ENCODE peak calls at places on chromosome 6, in six cellular contexts. P is IMR-90, F is A549, V is GM12878, I is K562, Z is HepG2. A is an unnamed sample.

GRCh38 chr6:22673474-22673873 is 104.1 kb downstream of the HDGFL1 start:
- DNase-seq in P (no peak), F (no peak), V (no peak), I (no peak), Z (no peak), A (no peak)

GRCh38 chr6:79947191-79948173 is at the start of gene ELOVL4:
- DNase-seq in P (peak), F (peak), V (no peak), I (no peak), Z (no peak), A (peak)

GRCh38 chr6:25959890-25960531 is 2.6 kb upstream of the TRIM38 start:
- DNase-seq in P (peak), F (no peak), V (no peak), I (no peak), Z (no peak), A (no peak)

GRCh38 chr6:128111096-128111495 is 210.2 kb upstream of the THEMIS start:
- DNase-seq in P (peak), F (no peak), V (no peak), I (no peak), Z (no peak), A (no peak)

GRCh38 chr6:14270925-14271791 is 153.6 kb downstream of the CD83 start:
- DNase-seq in P (peak), F (peak), V (no peak), I (peak), Z (no peak), A (no peak)

GRCh38 chr6:106356382-106356781 is 4.1 kb upstream of the CRYBG1 start:
- DNase-seq in P (no peak), F (no peak), V (no peak), I (no peak), Z (no peak), A (no peak)

GRCh38 chr6:109174911-109175310 is 79.6 kb downstream of the CEP57L1 start:
- DNase-seq in P (no peak), F (no peak), V (no peak), I (no peak), Z (no peak), A (no peak)

GRCh38 chr6:130824978-130825694 is 2.1 kb upstream of the SMLR1 start:
- DNase-seq in P (no peak), F (no peak), V (no peak), I (no peak), Z (peak), A (no peak)

GRCh38 chr6:112683926-112684325 is 336.8 kb downstream of the RFPL4B start:
- DNase-seq in P (peak), F (peak), V (no peak), I (no peak), Z (no peak), A (no peak)

GRCh38 chr6:14282854-14283505 is 165.4 kb downstream of the CD83 start:
- DNase-seq in P (no peak), F (no peak), V (no peak), I (no peak), Z (no peak), A (no peak)

GRCh38 chr6:138099832-138100231 is 7.4 kb downstream of the PERP start:
- DNase-seq in P (peak), F (no peak), V (no peak), I (no peak), Z (no peak), A (no peak)

GRCh38 chr6:88683734-88684133 is 279.7 kb downstream of the RNGTT start:
- DNase-seq in P (peak), F (no peak), V (no peak), I (no peak), Z (no peak), A (no peak)

GRCh38 chr6:84657025-84657424 is 107.4 kb downstream of the TBX18 start:
- DNase-seq in P (no peak), F (no peak), V (no peak), I (no peak), Z (no peak), A (no peak)

DNA sequence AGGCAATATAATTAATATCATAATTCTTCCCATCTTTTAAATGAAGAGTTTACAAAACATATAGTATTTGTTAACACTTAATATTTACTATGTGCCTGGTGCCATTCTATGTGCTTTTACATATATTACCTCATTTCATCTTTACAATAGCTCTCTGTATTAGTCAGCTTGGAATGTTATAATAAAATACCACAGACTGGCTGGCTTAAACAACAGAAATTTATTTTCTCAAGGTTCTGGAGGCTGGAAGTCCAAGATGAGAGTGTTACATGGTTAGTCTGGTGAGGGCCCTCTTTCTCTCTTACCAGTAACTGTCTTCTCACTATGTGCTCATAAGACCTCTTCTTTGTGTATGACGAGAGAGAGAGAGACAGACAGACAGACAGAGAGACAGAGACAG is 110.2 kb downstream of the NKAIN2 start:
- DNase-seq in P (peak), F (no peak), V (no peak), I (no peak), Z (no peak), A (no peak)
- TF ChIP-seq BHLHE40 in P (no peak), F (no peak), V (no peak), I (no peak), Z (no peak), A (no peak)

GRCh38 chr6:2881358-2881885 is 21.7 kb downstream of the SERPINB9 start:
- DNase-seq in P (no peak), F (no peak), V (no peak), I (no peak), Z (no peak), A (no peak)

GRCh38 chr6:2884817-2885216 is 18.3 kb downstream of the SERPINB9 start:
- DNase-seq in P (no peak), F (no peak), V (no peak), I (no peak), Z (no peak), A (no peak)

GRCh38 chr6:2877960-2878359 is 25.1 kb downstream of the SERPINB9 start:
- DNase-seq in P (no peak), F (no peak), V (no peak), I (no peak), Z (no peak), A (no peak)

GRCh38 chr6:2885967-2886731 is 17.0 kb downstream of the SERPINB9 start:
- DNase-seq in P (no peak), F (no peak), V (no peak), I (no peak), Z (no peak), A (no peak)

DNA sequence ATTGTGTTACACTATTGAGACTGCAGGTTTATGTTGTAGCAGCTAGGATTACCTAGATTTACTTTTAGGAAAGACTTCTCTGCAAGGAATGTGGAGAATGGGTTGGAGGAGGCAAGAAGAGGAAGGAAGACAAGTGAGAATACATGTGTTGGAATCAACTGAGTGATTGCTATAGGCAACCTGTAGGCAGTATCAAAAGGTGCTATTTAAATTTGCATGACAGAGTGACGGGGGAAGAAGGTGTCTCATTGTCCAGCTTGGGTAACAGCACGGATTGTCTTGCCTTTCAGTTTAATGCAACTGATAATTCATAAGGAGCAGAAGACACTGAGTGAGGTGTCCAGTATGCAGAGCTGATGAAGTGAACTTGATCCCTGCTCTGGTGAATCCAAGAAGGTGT is 19.4 kb downstream of the SERPINB9 start:
- DNase-seq in P (no peak), F (no peak), V (no peak), I (no peak), Z (no peak), A (no peak)
- TF ChIP-seq BHLHE40 in P (no peak), F (no peak), V (no peak), I (no peak), Z (no peak), A (no peak)

GRCh38 chr6:42420741-42421140 is 31.0 kb downstream of the TRERF1 start:
- DNase-seq in P (no peak), F (no peak), V (no peak), I (no peak), Z (no peak), A (no peak)
- TF ChIP-seq BHLHE40 in P (no peak), F (no peak), V (no peak), I (no peak), Z (no peak), A (no peak)

DNA sequence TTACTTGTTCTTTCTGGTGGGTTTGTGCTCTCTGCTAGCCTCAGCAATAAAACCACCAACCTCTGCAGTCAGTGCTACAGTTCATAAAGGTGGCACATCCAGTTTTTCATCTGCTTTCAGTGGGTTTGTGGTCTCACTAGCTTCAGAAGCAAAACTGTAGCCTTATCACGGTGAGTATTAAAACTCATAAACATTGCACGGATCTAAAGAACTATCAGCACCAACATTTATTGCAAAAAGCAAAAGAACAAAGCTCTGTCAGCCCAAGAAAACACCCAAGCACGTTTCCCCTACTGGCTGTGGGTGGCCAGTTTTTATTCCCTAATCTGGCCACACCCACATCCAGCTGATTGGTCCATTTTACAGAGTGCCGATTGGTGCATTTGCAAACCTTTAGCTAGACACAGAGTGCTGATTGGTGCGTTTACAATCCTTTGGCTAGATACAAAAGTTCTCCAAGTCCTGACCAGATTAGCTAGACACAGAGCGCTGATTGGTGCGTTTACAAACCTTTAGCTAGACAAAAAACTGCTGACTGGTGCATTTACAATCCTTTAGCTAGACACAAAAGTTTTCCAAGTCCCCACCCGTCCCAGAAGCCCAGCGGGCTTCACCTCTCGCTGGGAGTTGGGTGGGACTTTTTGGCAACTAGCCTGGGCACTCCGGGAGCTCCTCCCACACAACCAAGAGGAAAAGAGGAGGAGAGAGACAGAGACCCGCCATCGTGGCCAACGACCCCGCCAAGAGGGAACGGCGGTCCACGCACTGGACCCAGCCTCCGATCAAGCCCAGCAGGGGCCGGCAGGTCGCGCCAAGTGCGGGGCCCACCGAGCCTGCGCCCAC is 3.3 kb upstream of the TMEM14C start:
- DNase-seq in P (no peak), F (no peak), V (no peak), I (peak), Z (peak), A (no peak)
- TF ChIP-seq BHLHE40 in P (no peak), F (no peak), V (peak), I (no peak), Z (no peak), A (no peak)

DNA sequence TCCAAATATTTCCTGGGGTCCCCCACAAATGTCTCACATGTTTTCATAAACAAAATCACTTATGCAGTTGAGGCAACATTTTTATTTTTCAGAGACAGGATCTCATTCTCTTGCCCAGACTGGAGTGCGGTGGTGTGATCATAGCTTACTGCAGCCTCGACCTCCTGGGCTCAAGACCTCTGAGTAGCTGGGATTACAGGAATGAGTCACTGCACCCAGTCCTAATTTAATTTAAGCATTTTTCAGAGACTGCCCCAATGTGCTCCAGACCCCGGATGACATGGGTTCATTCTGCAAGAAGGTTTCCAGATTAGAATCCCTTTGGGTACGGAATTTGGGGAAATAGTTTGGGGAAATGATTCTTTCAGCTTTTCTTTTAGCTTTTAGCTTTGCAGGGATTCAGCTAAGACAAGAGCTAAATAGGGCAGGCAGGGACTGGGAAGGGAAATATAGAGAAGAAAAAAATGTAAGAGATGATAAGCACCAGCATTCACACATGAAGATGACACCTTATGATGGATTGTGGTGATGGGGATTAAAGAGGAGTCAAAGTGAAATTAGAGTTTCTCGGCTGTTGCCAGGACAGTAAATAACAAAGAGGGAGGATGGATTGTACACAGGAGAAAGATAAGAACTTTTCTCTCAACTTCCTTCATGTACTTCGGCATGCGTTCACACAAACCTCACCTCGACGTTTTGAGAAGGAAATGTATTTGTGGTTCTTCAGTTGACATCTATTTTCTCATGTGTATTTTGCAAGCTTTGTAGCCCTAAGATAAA is 169.4 kb upstream of the TAB2 start:
- DNase-seq in P (no peak), F (no peak), V (no peak), I (no peak), Z (no peak), A (no peak)
- TF ChIP-seq BHLHE40 in P (no peak), F (no peak), V (peak), I (no peak), Z (no peak), A (no peak)

GRCh38 chr6:28747631-28748157 is 176.1 kb downstream of the TRIM27 start:
- DNase-seq in P (peak), F (peak), V (no peak), I (peak), Z (peak), A (peak)
- TF ChIP-seq BHLHE40 in P (no peak), F (no peak), V (no peak), I (peak), Z (no peak), A (no peak)

GRCh38 chr6:133131621-133132020 is 109.5 kb upstream of the EYA4 start:
- DNase-seq in P (no peak), F (no peak), V (no peak), I (no peak), Z (no peak), A (no peak)

GRCh38 chr6:133129556-133129955 is 111.6 kb upstream of the EYA4 start:
- DNase-seq in P (no peak), F (no peak), V (no peak), I (no peak), Z (no peak), A (no peak)

GRCh38 chr6:133132092-133132491 is 109.1 kb upstream of the EYA4 start:
- DNase-seq in P (peak), F (no peak), V (no peak), I (no peak), Z (no peak), A (peak)

GRCh38 chr6:133130863-133131262 is 110.3 kb upstream of the EYA4 start:
- DNase-seq in P (peak), F (peak), V (no peak), I (no peak), Z (peak), A (peak)

DNA sequence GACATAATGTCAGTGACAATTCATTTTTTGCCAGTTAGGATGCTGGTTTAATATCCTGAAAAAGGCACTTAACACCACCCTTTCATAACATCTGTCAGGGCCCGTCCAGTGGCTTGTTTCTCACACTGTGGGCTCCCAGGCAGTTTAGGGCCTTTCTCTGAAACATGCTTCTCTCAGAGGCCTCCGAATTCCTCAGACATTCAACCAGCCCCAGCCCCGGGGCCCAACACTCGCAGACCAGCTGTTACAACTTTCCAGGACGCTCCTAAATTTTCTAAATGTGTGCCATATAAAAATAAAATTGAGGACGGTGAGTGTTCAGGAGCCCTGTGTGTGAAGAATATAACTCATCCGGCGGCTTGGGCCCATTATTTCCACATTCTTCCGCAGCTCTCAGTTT is 108.6 kb upstream of the EYA4 start:
- DNase-seq in P (no peak), F (no peak), V (no peak), I (no peak), Z (no peak), A (peak)
- TF ChIP-seq BHLHE40 in P (no peak), F (no peak), V (no peak), I (no peak), Z (no peak), A (no peak)

DNA sequence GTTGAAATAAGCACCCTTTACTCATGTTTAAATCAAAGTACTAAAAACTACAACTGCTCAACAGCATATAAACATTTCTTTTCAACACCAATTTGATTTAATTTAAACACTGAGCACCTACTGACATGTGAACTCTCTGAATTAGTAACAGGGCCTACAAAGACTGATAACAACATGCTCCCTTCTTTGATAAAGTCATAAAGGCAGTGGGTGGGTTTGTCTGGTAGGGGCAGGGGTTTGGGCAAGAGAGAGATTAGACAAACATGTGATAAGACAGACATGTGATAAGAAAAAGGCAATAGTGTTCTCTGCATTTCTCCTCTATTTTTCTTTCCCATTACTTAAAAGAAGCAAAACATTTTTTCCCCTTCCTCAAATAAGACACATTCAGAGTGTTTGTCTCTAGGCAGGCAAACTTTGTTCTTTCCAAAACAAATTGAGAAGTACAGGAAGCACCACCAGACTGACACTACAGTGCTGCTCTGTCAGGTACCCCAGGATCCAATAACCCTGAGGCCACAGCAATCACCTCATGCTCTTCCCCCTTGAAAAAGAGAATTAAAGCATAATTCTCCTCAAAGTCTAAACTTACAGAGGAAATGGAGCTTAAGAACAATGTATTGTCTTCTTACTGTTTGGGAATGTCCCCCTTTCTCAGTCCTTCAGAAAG is 12.0 kb downstream of the C6orf52 start:
- DNase-seq in P (no peak), F (no peak), V (no peak), I (no peak), Z (no peak), A (no peak)
- TF ChIP-seq BHLHE40 in P (no peak), F (no peak), V (no peak), I (no peak), Z (no peak), A (no peak)

GRCh38 chr6:32298632-32299336 is 72.9 kb downstream of the TSBP1 start:
- DNase-seq in P (peak), F (peak), V (no peak), I (no peak), Z (peak), A (no peak)
- TF ChIP-seq BHLHE40 in P (no peak), F (no peak), V (no peak), I (no peak), Z (no peak), A (no peak)